ENCODE peak calls at places on chromosome 19, in seven cellular contexts. A, R, T, G, Q, L and F are unnamed samples.

GRCh38 chr19:51607077-51607476 is 23.1 kb downstream of the SIGLEC5 start:
- DNase-seq in G (no peak), T (no peak), A (no peak), L (no peak), Q (no peak), R (no peak), F (no peak)

GRCh38 chr19:29965529-29965928 is 23.5 kb downstream of the URI1 start:
- DNase-seq in R (peak; percentile 88), Q (no peak), A (no peak), T (peak; percentile 41), G (no peak), L (no peak), F (no peak)

GRCh38 chr19:5990289-5990797 is 12.4 kb upstream of the RANBP3 start:
- DNase-seq in R (no peak), T (no peak), G (peak; percentile 55), Q (peak; percentile 84), A (no peak), L (peak; percentile 53), F (peak; percentile 65)

GRCh38 chr19:19602713-19603320 is 15.7 kb downstream of the PBX4 start:
- DNase-seq in Q (no peak), G (no peak), T (no peak), R (no peak), A (no peak), L (no peak), F (no peak)

GRCh38 chr19:23810496-23810895 is 51.8 kb upstream of the ZNF681 start:
- DNase-seq in T (no peak), Q (no peak), L (peak; percentile 35), R (no peak), G (peak; percentile 39), A (no peak), F (no peak)

GRCh38 chr19:6226444-6227155 is 53.2 kb downstream of the MLLT1 start:
- DNase-seq in G (no peak), R (no peak), Q (no peak), L (no peak), A (no peak), T (no peak), F (no peak)

GRCh38 chr19:46404039-46404883 is 9.1 kb downstream of the CCDC8 start:
- DNase-seq in L (peak; percentile 65), G (peak; percentile 82), Q (peak; percentile 83), A (no peak), T (peak; percentile 74), R (peak; percentile 31), F (peak; percentile 83)

GRCh38 chr19:19105365-19106060 is 32.8 kb downstream of the TMEM161A start:
- DNase-seq in G (peak; percentile 84), A (peak; percentile 78), Q (peak; percentile 92), T (peak; percentile 77), R (no peak), L (peak; percentile 67), F (peak; percentile 88)

GRCh38 chr19:45581576-45581975 is 3.0 kb downstream of the OPA3 start:
- DNase-seq in L (peak; percentile 74), R (no peak), Q (no peak), T (peak; percentile 56), G (no peak), A (no peak), F (no peak)

GRCh38 chr19:57165846-57166245 is 1.4 kb downstream of the DUXA start:
- DNase-seq in A (no peak), T (no peak), L (no peak), G (no peak), R (no peak), Q (no peak), F (no peak)

GRCh38 chr19:29672933-29673336 is 7.7 kb downstream of the PLEKHF1 start:
- DNase-seq in G (no peak), A (no peak), T (no peak), R (no peak), Q (no peak), L (no peak), F (no peak)

GRCh38 chr19:30447276-30447870 is 75.2 kb downstream of the ZNF536 start:
- DNase-seq in L (no peak), G (peak; percentile 17), T (no peak), Q (no peak), A (no peak), R (no peak), F (no peak)

GRCh38 chr19:35710784-35711723 is 6.7 kb downstream of the ZBTB32 start:
- DNase-seq in L (no peak), Q (no peak), T (no peak), G (no peak), R (no peak), A (no peak), F (no peak)

GRCh38 chr19:1704339-1704738 is 49.0 kb upstream of the ONECUT3 start:
- DNase-seq in Q (no peak), A (no peak), T (no peak), R (no peak), G (no peak), L (no peak), F (no peak)

GRCh38 chr19:1699998-1700732 is 47.8 kb upstream of the TCF3 start:
- DNase-seq in L (no peak), A (no peak), Q (no peak), R (no peak), G (no peak), T (no peak), F (no peak)

GRCh38 chr19:1707240-1707639 is 46.1 kb upstream of the ONECUT3 start:
- DNase-seq in R (no peak), L (no peak), G (no peak), T (no peak), A (no peak), Q (no peak), F (no peak)

GRCh38 chr19:1700733-1701663 is 48.6 kb upstream of the TCF3 start:
- DNase-seq in A (no peak), G (no peak), L (no peak), T (no peak), R (no peak), Q (no peak), F (no peak)

DNA sequence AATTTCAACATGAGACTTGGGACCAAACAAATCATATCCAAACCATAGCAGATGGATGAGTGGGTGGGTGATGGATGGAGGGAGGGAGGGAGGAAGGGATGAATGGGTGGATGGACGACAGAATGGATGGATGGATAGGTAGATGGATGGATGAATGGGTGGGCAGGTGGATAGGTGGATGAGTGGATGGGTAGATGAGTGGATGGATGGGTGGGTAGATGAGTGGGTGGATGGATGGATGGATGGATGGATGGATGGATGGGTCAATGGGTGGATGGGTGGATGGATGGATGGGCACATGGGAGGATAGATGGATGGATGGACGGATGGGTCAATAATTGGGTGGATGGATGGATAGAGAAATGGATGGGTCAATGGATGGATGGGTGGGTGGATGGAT is 47.9 kb upstream of the ONECUT3 start:
- DNase-seq in G (no peak), T (no peak), L (no peak), A (no peak), Q (no peak), R (no peak), F (no peak)
- H2BK120ac ChIP-seq in G (no peak overlapping the region), T (no peak overlapping the region), L (no peak overlapping the region), A (no peak overlapping the region), Q (no peak overlapping the region), R (no peak overlapping the region), F (no peak overlapping the region)

DNA sequence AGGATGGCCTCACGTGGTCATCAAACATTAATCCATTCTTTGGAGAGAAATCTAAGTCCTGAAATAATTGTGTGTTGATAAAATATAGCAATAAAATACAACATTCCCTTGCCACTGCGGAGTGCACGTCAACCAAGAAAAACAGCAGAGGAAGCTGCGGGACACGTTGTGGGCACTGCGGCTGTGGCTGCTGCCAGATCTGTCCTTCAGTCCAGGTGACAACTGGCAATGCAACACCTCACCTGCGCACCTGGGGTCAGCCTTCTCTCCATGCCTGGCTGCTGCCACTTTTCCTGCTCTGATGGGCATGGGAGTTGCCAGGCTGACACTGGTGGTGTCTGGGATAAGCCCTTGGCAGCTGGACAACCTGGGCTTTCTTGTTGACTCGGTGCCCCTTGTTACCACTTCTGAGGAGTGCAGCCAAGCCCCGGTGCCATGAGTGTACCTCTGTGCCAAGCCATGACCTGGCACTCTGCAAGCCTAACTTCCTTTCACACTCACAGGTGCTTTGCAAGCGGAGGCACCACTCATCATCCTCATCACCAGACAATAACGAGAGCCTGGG is 251.6 kb upstream of the TSHZ3 start:
- DNase-seq in T (no peak), G (no peak), Q (no peak), R (no peak), L (no peak), A (no peak), F (no peak)
- H2BK120ac ChIP-seq in T (no peak overlapping the region), G (no peak overlapping the region), Q (no peak overlapping the region), R (no peak overlapping the region), L (no peak overlapping the region), A (no peak overlapping the region), F (no peak overlapping the region)

DNA sequence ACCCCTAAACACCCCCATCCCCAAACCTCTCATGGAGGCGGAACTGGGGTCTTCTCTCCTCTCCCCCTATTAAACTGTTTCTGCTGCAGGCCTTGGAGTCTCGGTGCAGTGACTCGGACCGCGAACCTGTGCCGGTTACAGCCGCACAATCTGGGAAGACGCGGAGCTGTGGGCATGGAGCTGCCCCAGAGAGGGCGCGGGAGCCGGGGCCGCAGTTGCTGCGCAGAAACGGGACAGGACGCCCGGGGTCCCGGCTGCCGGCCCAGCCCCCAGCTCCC is 450 bp downstream of the ZNF442 start:
- DNase-seq in Q (no peak), T (no peak), A (no peak), R (peak; percentile 22), G (peak; percentile 46), L (peak; percentile 21), F (no peak)
- H2BK120ac ChIP-seq in Q (no peak overlapping the region), T (peak overlapping the region; percentile 61), A (no peak overlapping the region), R (no peak overlapping the region), G (no peak overlapping the region), L (peak overlapping the region; percentile 27), F (no peak overlapping the region)

GRCh38 chr19:37698216-37698615 is 21.3 kb downstream of the ZNF607 start:
- DNase-seq in R (no peak), T (no peak), L (peak; percentile 90), A (no peak), G (peak; percentile 16), Q (no peak), F (no peak)

GRCh38 chr19:37699057-37699456 is 20.5 kb downstream of the ZNF607 start:
- DNase-seq in G (peak; percentile 70), T (no peak), A (no peak), Q (no peak), R (peak; percentile 8), L (peak; percentile 50), F (no peak)

GRCh38 chr19:37691881-37692504 is 27.6 kb downstream of the ZNF607 start:
- DNase-seq in R (peak; percentile 80), L (peak; percentile 75), G (peak; percentile 88), T (peak; percentile 91), Q (peak; percentile 88), A (peak; percentile 70), F (peak; percentile 69)

GRCh38 chr19:37692956-37693660 is 26.5 kb downstream of the ZNF607 start:
- DNase-seq in Q (no peak), L (no peak), A (no peak), R (no peak), T (no peak), G (no peak), F (no peak)

DNA sequence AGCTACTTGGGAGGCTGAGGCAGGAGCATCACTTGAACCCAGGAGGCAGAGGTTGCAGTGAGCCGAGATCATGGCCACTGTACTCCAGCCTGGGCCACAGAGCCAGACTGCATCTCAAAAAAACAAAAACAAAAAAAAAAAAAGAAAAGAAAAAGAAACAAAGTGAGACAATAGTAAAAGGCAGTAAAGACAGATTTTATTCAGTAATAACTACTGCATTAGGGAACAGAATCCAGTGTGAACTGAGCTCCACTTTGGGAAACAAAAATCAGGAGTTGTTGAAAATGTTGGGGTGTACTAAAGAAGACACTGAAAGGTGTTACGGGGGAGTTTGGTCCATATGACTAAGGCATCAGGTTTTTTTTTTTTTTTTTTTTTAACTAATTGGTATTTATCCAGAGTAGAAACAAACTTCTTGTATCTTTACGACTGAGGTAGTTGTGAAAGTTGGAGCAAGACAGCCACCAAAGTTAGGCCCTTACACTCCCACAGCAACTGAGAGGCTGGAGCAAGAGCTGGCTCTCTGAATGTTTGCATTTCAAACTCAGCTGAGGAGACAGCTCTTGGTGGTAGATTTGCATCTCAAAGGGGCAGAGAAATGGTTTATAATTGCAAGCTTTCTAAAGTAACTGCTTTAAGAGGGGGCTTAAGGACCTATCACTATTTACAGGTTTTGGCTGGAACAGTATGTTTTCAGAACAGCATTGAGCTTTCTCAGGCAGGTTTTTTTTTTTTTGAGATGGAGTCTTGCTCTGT is 24.2 kb downstream of the ZNF607 start:
- DNase-seq in L (no peak), G (no peak), Q (peak; percentile 49), A (no peak), T (no peak), R (no peak), F (no peak)
- H2BK120ac ChIP-seq in L (no peak overlapping the region), G (no peak overlapping the region), Q (no peak overlapping the region), A (no peak overlapping the region), T (no peak overlapping the region), R (no peak overlapping the region), F (no peak overlapping the region)